ENCODE peak calls at places on chromosomes 4 and X, in ten cellular contexts. G is prostate gland, K is transverse colon, T is GM12892, Q is endothelial cell of umbilical vein, U is suprapubic skin, L is breast epithelium, M is stomach, J is HL-60, A is Panc1. X is an unnamed sample.

GRCh38 chr4:179097741-179098140 is 1655.5 kb upstream of the AGA start:
- DNase-seq in J (peak; percentile 1), T (no peak), U (no peak), A (no peak), Q (no peak), M (no peak), G (no peak), L (no peak), K (no peak), X (no peak)

GRCh38 chr4:79237836-79238235 is 88.0 kb downstream of the NAA11 start:
- DNase-seq in L (no peak), Q (no peak), A (no peak), U (no peak), J (no peak), G (no peak), T (no peak), K (no peak), M (no peak), X (no peak)

GRCh38 chrX:135535077-135535630 is 14.7 kb downstream of the INTS6L start:
- DNase-seq in J (no peak), L (no peak), M (no peak), K (no peak), Q (no peak), U (no peak), G (no peak), A (no peak), T (no peak), X (no peak)

GRCh38 chrX:153909024-153909979 is 4.8 kb downstream of the AVPR2 start:
- DNase-seq in J (peak; percentile 5), T (no peak), G (no peak), Q (no peak), K (no peak), L (no peak), M (no peak), U (no peak), A (no peak), X (peak; percentile 61)

GRCh38 chr4:41222259-41222658 is 7.9 kb upstream of the APBB2 start:
- DNase-seq in K (no peak), U (no peak), M (no peak), G (no peak), L (no peak), T (no peak), A (no peak), Q (no peak), J (no peak), X (no peak)

GRCh38 chr4:113809313-113809712 is 47.8 kb upstream of the CAMK2D start:
- DNase-seq in K (peak; percentile 12), T (no peak), A (no peak), Q (no peak), L (no peak), G (no peak), M (no peak), J (no peak), U (peak; percentile 58), X (peak; percentile 76)

GRCh38 chrX:387729-388128 is 1.0 kb upstream of the PPP2R3B start:
- DNase-seq in T (no peak), M (no peak), L (no peak), Q (no peak), A (no peak), U (no peak), G (no peak), K (peak; percentile 36), J (no peak), X (no peak)

GRCh38 chrX:120207009-120207610 is 43.5 kb upstream of the ZBTB33 start:
- DNase-seq in M (no peak), L (no peak), A (no peak), U (no peak), Q (no peak), K (no peak), T (no peak), J (no peak), G (no peak), X (no peak)

DNA sequence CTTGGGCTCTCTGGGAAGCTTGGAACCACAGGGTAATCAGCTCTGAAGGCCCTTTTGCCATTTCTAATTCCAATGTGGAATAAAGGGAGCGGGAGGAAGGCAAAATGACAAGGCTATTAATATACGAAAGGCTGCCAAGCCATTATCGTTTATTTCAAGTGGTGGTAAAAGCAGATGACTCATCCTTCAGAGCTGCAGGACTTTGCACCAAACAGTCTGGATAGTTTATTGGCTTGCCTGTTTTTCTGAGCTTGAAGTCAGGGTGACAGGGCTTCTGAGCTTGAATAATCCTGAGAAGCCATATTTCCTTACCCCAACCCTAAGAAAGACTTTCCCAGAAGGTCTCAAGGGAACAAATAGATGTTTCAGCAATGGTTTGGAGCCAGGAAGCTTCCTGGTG is 7.7 kb upstream of the GABRE start:
- DNase-seq in J (no peak), G (no peak), A (no peak), Q (peak; percentile 76), M (no peak), U (no peak), L (no peak), T (no peak), K (no peak), X (no peak)
- TF ChIP-seq POLR2AphosphoS5 in J (no peak), G (no peak), A (no peak), Q (no peak), M (no peak), U (no peak), L (no peak), T (no peak), K (no peak), X (no peak)

GRCh38 chrX:155612312-155613224 is at the start of gene TMLHE:
- DNase-seq in U (peak; percentile 73), G (peak; percentile 32), A (no peak), Q (peak; percentile 75), M (peak; percentile 67), J (peak; percentile 31), L (peak; percentile 52), T (peak; percentile 23), K (peak; percentile 79), X (peak; percentile 76)
- TF ChIP-seq POLR2AphosphoS5 in U (no peak), G (no peak), A (peak; percentile 61), Q (peak; percentile 5), M (no peak), J (peak; percentile 36), L (no peak), T (peak; percentile 40), K (no peak), X (peak; percentile 9)

GRCh38 chrX:10750581-10750980 is 130.2 kb upstream of the MID1 start:
- DNase-seq in T (no peak), L (no peak), U (no peak), Q (no peak), G (no peak), A (no peak), J (no peak), K (no peak), M (no peak), X (no peak)

GRCh38 chrX:10756365-10756915 is 136.1 kb upstream of the MID1 start:
- DNase-seq in T (no peak), Q (peak; percentile 61), G (no peak), K (no peak), A (no peak), M (no peak), L (no peak), U (no peak), J (no peak), X (no peak)

GRCh38 chrX:10754445-10754844 is 134.1 kb upstream of the MID1 start:
- DNase-seq in K (no peak), U (no peak), L (no peak), J (no peak), G (no peak), A (no peak), M (no peak), T (no peak), Q (no peak), X (no peak)

GRCh38 chrX:10759400-10759799 is 139.0 kb upstream of the MID1 start:
- DNase-seq in A (no peak), L (no peak), T (no peak), K (no peak), Q (no peak), G (no peak), U (no peak), J (no peak), M (no peak), X (no peak)

GRCh38 chrX:10755477-10756334 is 135.3 kb upstream of the MID1 start:
- DNase-seq in Q (peak; percentile 58), J (no peak), L (no peak), G (peak; percentile 5), A (no peak), U (no peak), T (no peak), K (no peak), M (no peak), X (no peak)
- TF ChIP-seq POLR2AphosphoS5 in Q (no peak), J (no peak), L (no peak), G (peak; percentile 4), A (no peak), U (no peak), T (no peak), K (no peak), M (no peak), X (no peak)

GRCh38 chr4:158171456-158171790 is 1.4 kb downstream of the GASK1B start:
- DNase-seq in T (no peak), K (no peak), J (no peak), G (no peak), Q (peak; percentile 78), L (no peak), M (no peak), A (no peak), U (no peak), X (no peak)

GRCh38 chr4:158169516-158169915 is 3.3 kb downstream of the GASK1B start:
- DNase-seq in Q (peak; percentile 52), J (no peak), M (no peak), L (no peak), U (no peak), G (no peak), T (no peak), K (no peak), A (no peak), X (no peak)

GRCh38 chr4:158169931-158170690 is 2.7 kb downstream of the GASK1B start:
- DNase-seq in U (no peak), T (no peak), G (no peak), Q (peak; percentile 61), J (peak; percentile 28), L (no peak), A (no peak), M (no peak), K (no peak), X (no peak)

GRCh38 chr4:158172196-158172557 is 648 bp downstream of the GASK1B start:
- DNase-seq in L (no peak), M (no peak), Q (no peak), A (no peak), U (no peak), J (no peak), K (no peak), T (no peak), G (no peak), X (no peak)

DNA sequence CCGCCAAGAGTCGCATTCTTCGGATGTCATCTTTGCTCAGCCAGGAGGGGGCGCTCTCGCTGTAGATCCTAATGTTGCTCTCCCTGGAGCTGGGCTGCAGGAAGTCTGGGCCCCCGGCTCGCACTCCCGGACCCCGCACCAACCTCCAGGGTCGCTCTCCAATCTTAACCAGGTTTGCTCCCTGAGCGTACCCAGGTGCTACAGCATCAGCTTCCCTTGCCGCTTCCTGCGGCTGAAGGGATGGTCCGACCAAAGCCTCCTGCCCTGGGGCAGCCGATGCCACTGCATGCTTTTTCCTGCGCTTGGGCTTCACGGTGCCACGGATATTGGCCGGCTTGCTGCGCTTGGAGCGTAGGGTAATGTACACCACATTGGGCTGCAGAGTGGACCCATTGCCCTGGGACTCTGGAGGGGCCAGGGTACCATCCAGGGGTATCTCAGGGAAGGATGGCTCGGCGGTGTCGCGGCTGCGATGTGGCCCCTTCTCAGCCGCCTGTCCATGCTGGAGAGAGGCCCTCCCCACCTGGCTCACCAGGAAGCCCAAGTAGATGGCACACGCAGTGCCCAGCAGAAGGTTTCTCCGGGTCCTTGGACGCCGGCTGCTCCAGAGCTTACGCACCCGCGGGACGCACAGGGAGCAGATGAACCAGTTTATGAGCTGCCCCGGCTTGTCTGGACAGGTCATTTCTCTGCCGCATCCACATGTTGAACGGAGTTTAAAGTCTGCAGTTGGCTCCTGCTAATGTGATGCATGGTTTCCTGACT is 2.0 kb downstream of the GASK1B start:
- DNase-seq in A (no peak), Q (peak; percentile 89), M (no peak), J (no peak), G (peak; percentile 84), L (peak; percentile 57), T (no peak), K (peak; percentile 45), U (peak; percentile 67), X (peak; percentile 81)
- TF ChIP-seq POLR2AphosphoS5 in A (no peak), Q (no peak), M (no peak), J (no peak), G (peak; percentile 67), L (peak; percentile 3), T (no peak), K (no peak), U (peak; percentile 49), X (peak; percentile 28)